ENCODE peak calls at places on chromosomes 6 and 20, in eight cellular contexts. E, Z, C, Q, X, N, O and W are unnamed samples.

GRCh38 chr20:37839432-37839827 is 63.5 kb upstream of the VSTM2L start:
- DNase-seq in E (no peak), Z (no peak), C (no peak), Q (no peak), X (no peak), N (no peak), O (no peak), W (no peak)

GRCh38 chr20:41428285-41428684 is 61.7 kb upstream of the EMILIN3 start:
- DNase-seq in E (no peak), Z (peak; percentile 27), C (no peak), Q (no peak), X (peak; percentile 81), N (no peak), O (no peak), W (peak; percentile 56)

GRCh38 chr6:41939848-41940758 is 1.5 kb downstream of the CCND3 start:
- DNase-seq in E (no peak), Z (peak; percentile 44), C (no peak), Q (peak; percentile 35), X (no peak), N (no peak), O (no peak), W (peak; percentile 42)

GRCh38 chr6:74735304-74735703 is 470.5 kb downstream of the COL12A1 start:
- DNase-seq in E (no peak), Z (no peak), C (no peak), Q (no peak), X (peak; percentile 74), N (no peak), O (peak; percentile 60), W (peak; percentile 89)

GRCh38 chr6:19477563-19477962 is 359.6 kb upstream of the ID4 start:
- DNase-seq in E (no peak), Z (no peak), C (no peak), Q (no peak), X (no peak), N (no peak), O (no peak), W (no peak)

GRCh38 chr6:139690007-139690406 is 315.6 kb upstream of the CITED2 start:
- DNase-seq in E (no peak), Z (no peak), C (no peak), Q (no peak), X (no peak), N (no peak), O (no peak), W (no peak)

GRCh38 chr20:14744723-14745122 is 407.3 kb upstream of the FLRT3 start:
- DNase-seq in E (no peak), Z (no peak), C (no peak), Q (no peak), X (no peak), N (no peak), O (no peak), W (no peak)

GRCh38 chr6:99145738-99146137 is 198.0 kb upstream of the FBXL4 start:
- DNase-seq in E (no peak), Z (no peak), C (no peak), Q (no peak), X (no peak), N (no peak), O (no peak), W (no peak)

GRCh38 chr20:53712212-53712977 is 118.8 kb upstream of the ZNF217 start:
- DNase-seq in E (no peak), Z (no peak), C (no peak), Q (no peak), X (no peak), N (no peak), O (no peak), W (peak; percentile 70)

GRCh38 chr6:163100259-163100658 is 314.3 kb upstream of the QKI start:
- DNase-seq in E (no peak), Z (no peak), C (no peak), Q (no peak), X (no peak), N (no peak), O (no peak), W (no peak)

GRCh38 chr6:35473075-35473848 is 5.1 kb downstream of the RPL10A start:
- DNase-seq in E (no peak), Z (no peak), C (no peak), Q (no peak), X (no peak), N (no peak), O (no peak), W (no peak)

GRCh38 chr6:74892091-74892490 is 313.8 kb downstream of the COL12A1 start:
- DNase-seq in E (no peak), Z (no peak), C (no peak), Q (no peak), X (no peak), N (no peak), O (no peak), W (no peak)

GRCh38 chr6:88105741-88106340 is 58.2 kb downstream of the SPACA1 start:
- DNase-seq in E (no peak), Z (no peak), C (no peak), Q (no peak), X (no peak), N (no peak), O (no peak), W (no peak)

GRCh38 chr6:2751871-2752270 is 1.1 kb upstream of the MYLK4 start:
- DNase-seq in E (no peak), Z (no peak), C (no peak), Q (no peak), X (no peak), N (no peak), O (no peak), W (no peak)